ENCODE peak calls at places on chromosomes 7 and 10, in five cellular contexts. S, C, A, B and Z are unnamed samples. For H3K4me1, the result is how much of the 10 kb centered on the place peaks cover.

GRCh38 chr7:90625562-90625961 is 29.4 kb downstream of the CDK14 start:
- DNase-seq in B (no peak), C (no peak), S (peak), A (peak), Z (peak)

GRCh38 chr10:5508161-5508604 is 8.8 kb upstream of the CALML5 start:
- DNase-seq in A (no peak), B (no peak), C (no peak), S (no peak), Z (no peak)

GRCh38 chr7:107874605-107875446 is 16.2 kb upstream of the DLD start:
- DNase-seq in C (peak), A (peak), S (peak), B (peak), Z (no peak)

GRCh38 chr10:69481280-69481679 is 30.0 kb downstream of the TSPAN15 start:
- DNase-seq in A (peak), S (no peak), B (no peak), C (no peak), Z (no peak)

GRCh38 chr7:8305104-8305503 is 43.1 kb upstream of the ICA1 start:
- DNase-seq in B (no peak), S (no peak), C (no peak), A (no peak), Z (no peak)

GRCh38 chr7:22357311-22358175 is 589 bp upstream of the RAPGEF5 start:
- DNase-seq in A (peak), B (peak), C (peak), S (peak), Z (no peak)

GRCh38 chr10:4840151-4840550 is 14.1 kb downstream of the AKR1E2 start:
- DNase-seq in S (no peak), C (no peak), B (no peak), A (no peak), Z (no peak)

GRCh38 chr7:45404622-45405021 is 169.5 kb upstream of the ADCY1 start:
- DNase-seq in B (no peak), C (no peak), A (no peak), S (no peak), Z (no peak)

GRCh38 chr7:106597751-106598619 is 63.0 kb downstream of the CCDC71L start:
- DNase-seq in S (no peak), A (no peak), C (no peak), B (no peak), Z (no peak)

GRCh38 chr7:794207-794606 is 38.1 kb upstream of the SUN1 start:
- DNase-seq in A (no peak), S (no peak), B (no peak), C (no peak), Z (no peak)

GRCh38 chr7:18637516-18637915 is 142.0 kb downstream of the HDAC9 start:
- DNase-seq in A (no peak), S (no peak), C (no peak), B (no peak), Z (no peak)

GRCh38 chr7:68440870-68441269 is 1157.4 kb upstream of the AUTS2 start:
- DNase-seq in C (no peak), A (no peak), B (no peak), S (peak), Z (no peak)

GRCh38 chr7:140039071-140039470 is 23.7 kb downstream of the PARP12 start:
- DNase-seq in C (no peak), A (no peak), B (no peak), S (no peak), Z (no peak)

GRCh38 chr10:68471586-68472408 is at the start of gene DNA2:
- DNase-seq in S (peak), C (peak), A (peak), B (peak), Z (peak)

GRCh38 chr10:100355069-100355468 is 8.0 kb downstream of the SCD start:
- DNase-seq in B (no peak), S (no peak), A (no peak), C (no peak), Z (no peak)

GRCh38 chr7:143393267-143394041 is 12.3 kb downstream of the ZYX start:
- DNase-seq in A (no peak), B (no peak), S (peak), C (no peak), Z (peak)

GRCh38 chr7:127782075-127782474 is 130.1 kb downstream of the SND1 start:
- DNase-seq in C (no peak), A (no peak), S (no peak), B (no peak), Z (no peak)

GRCh38 chr7:94146408-94146807 is 142.3 kb upstream of the BET1 start:
- DNase-seq in A (no peak), C (no peak), B (no peak), S (no peak), Z (no peak)

GRCh38 chr7:144404911-144405310 is 1.4 kb upstream of the NOBOX start:
- DNase-seq in S (no peak), B (no peak), C (no peak), A (no peak), Z (no peak)

GRCh38 chr10:110340821-110341220 is 36.1 kb upstream of the SMNDC1 start:
- DNase-seq in B (no peak), A (no peak), S (no peak), C (no peak), Z (no peak)

GRCh38 chr10:58435297-58435696 is 50.1 kb downstream of the TFAM start:
- DNase-seq in A (peak), B (no peak), S (peak), C (peak), Z (no peak)

GRCh38 chr7:151246161-151247015 is 2.1 kb downstream of the SMARCD3 start:
- DNase-seq in S (no peak), C (peak), B (no peak), A (no peak), Z (peak)
- H3K4me1 ChIP-seq in S (under half), C (half or more), B (under half), A (half or more), Z (half or more)

DNA sequence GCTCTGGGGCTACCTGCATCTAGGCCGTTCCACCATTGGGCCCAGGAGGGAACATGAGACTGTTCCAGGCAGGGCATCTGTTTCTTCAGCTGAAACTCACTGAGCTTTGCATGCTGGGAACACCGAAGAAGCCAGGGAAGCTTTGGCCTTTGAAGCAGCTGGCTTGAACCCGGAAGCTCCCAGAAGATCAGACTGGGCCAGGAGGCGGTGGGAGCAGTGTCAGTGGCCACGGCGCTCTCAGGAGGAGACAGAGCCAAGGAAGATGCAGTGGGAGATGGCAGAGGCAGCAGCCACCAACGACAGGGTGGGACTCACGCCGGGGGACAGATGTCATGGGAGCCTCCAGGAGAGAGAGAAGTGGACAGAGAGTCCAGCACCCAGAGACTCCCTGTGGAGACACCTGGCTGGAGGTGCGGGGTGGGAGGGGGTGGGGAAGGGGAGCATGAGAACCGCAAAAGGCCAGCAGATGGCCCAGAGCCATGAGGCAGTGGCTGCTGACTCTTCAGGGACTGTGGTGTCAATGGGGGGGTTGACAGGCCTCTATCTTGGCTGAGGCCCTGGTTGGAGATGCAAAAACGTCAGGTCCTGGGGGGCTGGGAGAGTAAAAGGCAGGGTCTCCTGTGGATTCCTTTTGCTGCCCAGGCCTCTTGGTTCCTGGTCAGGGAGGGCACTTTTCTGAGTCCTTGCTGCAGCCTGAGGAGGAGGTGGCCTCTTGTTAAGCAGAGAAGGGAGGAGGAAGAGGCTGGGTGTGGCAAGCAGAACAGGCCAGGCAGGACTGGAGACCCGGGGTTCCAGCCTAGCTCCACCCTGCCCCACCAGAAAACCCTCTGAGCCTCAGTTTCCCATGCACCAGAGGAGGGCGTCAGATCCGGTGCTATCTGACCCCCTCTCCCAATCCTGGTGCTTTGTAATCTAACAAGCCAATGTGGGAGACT is 6.3 kb upstream of the AQP1 start:
- DNase-seq in A (no peak), B (no peak), S (no peak), C (no peak), Z (no peak)
- H3K4me3 ChIP-seq in A (no peak), B (no peak), S (no peak), C (no peak), Z (no peak)

GRCh38 chr7:121490309-121490708 is 94.2 kb upstream of the FAM3C start:
- DNase-seq in B (no peak), S (no peak), C (no peak), A (no peak), Z (no peak)

GRCh38 chr7:121488251-121488650 is 92.1 kb upstream of the FAM3C start:
- DNase-seq in C (no peak), B (no peak), A (no peak), S (no peak), Z (no peak)

GRCh38 chr7:121485457-121486243 is 89.5 kb upstream of the FAM3C start:
- DNase-seq in C (no peak), A (peak), S (peak), B (peak), Z (no peak)

GRCh38 chr7:121486590-121486989 is 90.5 kb upstream of the FAM3C start:
- DNase-seq in C (no peak), A (no peak), S (no peak), B (no peak), Z (no peak)

GRCh38 chr7:121489440-121489839 is 93.3 kb upstream of the FAM3C start:
- DNase-seq in A (no peak), S (no peak), B (no peak), C (no peak), Z (no peak)
- H3K4me1 ChIP-seq in A (under half), S (under half), B (under half), C (under half), Z (under half)

GRCh38 chr7:41999736-42000283 is 237.2 kb downstream of the GLI3 start:
- DNase-seq in B (no peak), S (no peak), C (no peak), A (no peak), Z (no peak)
- H3K4me3 ChIP-seq in B (no peak), S (no peak), C (no peak), A (no peak), Z (no peak)

GRCh38 chr10:13268310-13268709 is 31.6 kb downstream of the PHYH start:
- DNase-seq in C (no peak), A (no peak), S (no peak), B (no peak), Z (no peak)
- H3K4me1 ChIP-seq in C (under half), A (under half), S (under half), B (under half), Z (under half)

GRCh38 chr7:38629621-38630020 is 1.6 kb downstream of the AMPH start:
- DNase-seq in A (no peak), C (no peak), B (no peak), S (peak), Z (no peak)
- H3K4me3 ChIP-seq in A (no peak), C (no peak), B (no peak), S (no peak), Z (no peak)

GRCh38 chr10:105274671-105275070 is 633.6 kb downstream of the SORCS3 start:
- DNase-seq in A (no peak), B (no peak), C (no peak), S (no peak), Z (no peak)
- H3K4me1 ChIP-seq in A (under half), B (under half), C (under half), S (under half), Z (under half)

DNA sequence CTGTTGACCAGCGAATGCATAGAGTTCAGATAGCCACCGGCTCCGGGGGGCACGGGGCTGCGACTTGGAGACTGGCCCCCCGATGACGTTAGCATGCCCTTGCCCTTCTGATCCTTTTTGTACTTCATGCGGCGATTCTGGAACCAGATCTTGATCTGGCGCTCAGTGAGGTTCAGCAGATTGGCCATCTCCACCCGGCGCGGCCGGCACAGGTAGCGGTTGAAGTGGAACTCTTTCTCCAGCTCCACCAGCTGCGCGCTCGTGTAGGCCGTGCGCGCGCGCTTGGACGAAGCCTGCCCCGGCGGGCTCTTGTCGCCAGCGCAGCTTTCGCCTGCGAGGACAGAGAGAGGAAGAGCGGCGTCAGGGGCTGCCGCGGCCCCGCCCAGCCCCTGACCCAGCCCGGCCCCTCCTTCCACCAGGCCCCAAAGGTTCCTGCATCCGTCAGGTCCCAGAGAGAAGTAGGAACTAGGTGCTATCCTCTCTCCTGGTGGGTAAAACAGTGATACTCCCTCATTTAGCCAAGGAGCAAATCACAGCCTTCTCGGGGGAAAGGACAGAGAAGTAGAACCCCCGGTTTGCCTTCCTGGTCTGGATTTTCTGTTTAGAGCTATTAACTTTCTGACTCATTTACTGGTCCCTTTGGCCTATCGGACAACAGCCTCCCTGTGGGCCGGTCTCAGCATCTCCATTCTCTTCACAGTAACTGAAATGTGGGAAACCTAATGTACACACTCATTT is 6.1 kb upstream of the HOXA2 start:
- DNase-seq in C (no peak), S (no peak), A (no peak), B (no peak), Z (no peak)
- H3K4me3 ChIP-seq in C (no peak), S (no peak), A (peak), B (no peak), Z (peak)

GRCh38 chr10:21688870-21689269 is 154.8 kb downstream of the MLLT10 start:
- DNase-seq in C (no peak), B (no peak), A (no peak), S (no peak), Z (no peak)

GRCh38 chr10:21687994-21688301 is 153.9 kb downstream of the MLLT10 start:
- DNase-seq in B (no peak), A (no peak), C (no peak), S (no peak), Z (no peak)

GRCh38 chr10:21689881-21690280 is 155.8 kb downstream of the MLLT10 start:
- DNase-seq in S (no peak), B (no peak), C (no peak), A (no peak), Z (no peak)

GRCh38 chr10:21692909-21693308 is 158.9 kb downstream of the MLLT10 start:
- DNase-seq in C (no peak), S (no peak), B (no peak), A (no peak), Z (no peak)

DNA sequence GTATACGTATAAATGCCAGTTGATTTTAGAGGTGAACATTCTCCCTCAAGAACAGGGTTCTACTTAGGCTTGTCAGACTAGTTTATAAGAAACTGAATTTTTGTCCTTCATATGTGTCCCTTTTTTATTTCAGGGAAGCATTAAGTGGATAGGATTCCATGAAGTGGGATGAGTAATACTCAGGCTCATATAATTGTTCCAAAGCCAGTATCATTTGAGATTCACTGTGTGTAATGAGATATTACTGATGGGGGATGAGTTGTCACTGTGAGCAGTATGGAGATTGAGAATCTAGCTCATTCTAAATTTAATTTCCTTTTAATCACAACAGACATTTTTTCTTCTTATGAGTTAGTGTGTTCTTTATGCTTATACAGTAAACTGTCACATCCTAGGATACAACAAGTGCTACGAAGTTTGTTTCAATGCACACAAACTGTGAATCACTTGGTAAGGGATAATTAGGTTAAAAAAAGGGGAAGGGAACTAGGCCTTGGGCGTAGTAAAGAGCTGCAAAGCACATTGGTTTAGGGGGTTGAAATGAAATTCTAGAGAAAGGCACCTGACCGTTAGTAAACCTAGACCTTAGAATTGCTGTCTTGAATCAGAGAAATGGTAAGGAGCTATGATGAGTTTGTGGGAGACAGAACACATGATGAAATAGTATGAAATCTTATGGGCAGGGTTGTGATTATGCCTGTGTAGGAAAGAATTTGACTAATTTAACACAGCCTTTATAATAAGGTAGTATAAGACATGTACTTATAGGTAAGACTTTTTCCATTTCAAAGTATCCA is 153.4 kb downstream of the MLLT10 start:
- DNase-seq in B (no peak), S (peak), C (no peak), A (no peak), Z (no peak)
- H3K4me1 ChIP-seq in B (under half), S (under half), C (under half), A (under half), Z (under half)

GRCh38 chr7:50335230-50335794 is 30.8 kb downstream of the IKZF1 start:
- DNase-seq in B (no peak), A (no peak), S (no peak), C (no peak), Z (no peak)
- H3K4me3 ChIP-seq in B (no peak), A (no peak), S (no peak), C (no peak), Z (no peak)